ENCODE peak calls at places on chromosomes 1 and 21, in eight cellular contexts. C, X, N, D, P, U, Z and T are unnamed samples.

GRCh38 chr1:50681931-50682330 is 258.7 kb upstream of the DMRTA2 start:
- DNase-seq in D (peak), U (no peak), C (no peak), P (peak), N (no peak), Z (no peak), X (no peak), T (no peak)

GRCh38 chr1:118075116-118075515 is 109.9 kb downstream of the SPAG17 start:
- DNase-seq in C (no peak), D (peak), N (no peak), P (peak), X (no peak), U (no peak), Z (no peak), T (peak)

GRCh38 chr1:117655220-117655577 is 49.4 kb downstream of the TENT5C start:
- DNase-seq in U (no peak), C (no peak), N (no peak), Z (no peak), P (no peak), D (no peak), X (no peak), T (no peak)

GRCh38 chr1:59669752-59670312 is 144.9 kb upstream of the HOOK1 start:
- DNase-seq in X (peak), U (no peak), N (no peak), Z (peak), P (peak), D (peak), C (peak), T (no peak)

GRCh38 chr1:59100975-59101374 is 195.9 kb upstream of the FGGY start:
- DNase-seq in N (no peak), D (peak), X (no peak), C (no peak), U (no peak), Z (no peak), P (peak), T (no peak)

GRCh38 chr1:232378266-232379041 is 251.5 kb downstream of the SIPA1L2 start:
- DNase-seq in U (no peak), C (no peak), Z (no peak), X (no peak), D (no peak), N (no peak), P (no peak), T (no peak)

GRCh38 chr1:109383087-109383779 is 14.5 kb downstream of the SORT1 start:
- DNase-seq in D (no peak), P (no peak), Z (no peak), N (no peak), X (peak), U (no peak), C (peak), T (no peak)

GRCh38 chr1:18176619-18177018 is 69.0 kb downstream of the IGSF21 start:
- DNase-seq in Z (no peak), N (no peak), U (no peak), D (no peak), C (peak), X (peak), P (no peak), T (no peak)

GRCh38 chr21:38819719-38820147 is 14.0 kb downstream of the ETS2 start:
- DNase-seq in P (peak), C (no peak), X (no peak), D (peak), U (no peak), Z (peak), N (no peak), T (no peak)

GRCh38 chr1:60878323-60878722 is 204.0 kb upstream of the NFIA start:
- DNase-seq in C (no peak), P (no peak), Z (no peak), N (no peak), D (no peak), U (no peak), X (no peak), T (no peak)

GRCh38 chr1:25743164-25744139 is 56.5 kb upstream of the SELENON start:
- DNase-seq in D (peak), C (no peak), N (peak), Z (peak), X (no peak), P (peak), U (no peak), T (peak)

GRCh38 chr21:32130031-32130891 is 148.6 kb downstream of the MIS18A start:
- DNase-seq in X (no peak), Z (no peak), U (no peak), N (no peak), P (no peak), C (peak), D (no peak), T (no peak)

GRCh38 chr1:204513117-204513716 is 3.0 kb upstream of the MDM4 start:
- DNase-seq in D (no peak), P (no peak), N (no peak), C (no peak), X (no peak), U (no peak), Z (no peak), T (no peak)

GRCh38 chr1:182786223-182787001 is 3.2 kb upstream of the NPL start:
- DNase-seq in P (peak), C (peak), D (peak), Z (peak), N (no peak), U (peak), X (peak), T (peak)

DNA sequence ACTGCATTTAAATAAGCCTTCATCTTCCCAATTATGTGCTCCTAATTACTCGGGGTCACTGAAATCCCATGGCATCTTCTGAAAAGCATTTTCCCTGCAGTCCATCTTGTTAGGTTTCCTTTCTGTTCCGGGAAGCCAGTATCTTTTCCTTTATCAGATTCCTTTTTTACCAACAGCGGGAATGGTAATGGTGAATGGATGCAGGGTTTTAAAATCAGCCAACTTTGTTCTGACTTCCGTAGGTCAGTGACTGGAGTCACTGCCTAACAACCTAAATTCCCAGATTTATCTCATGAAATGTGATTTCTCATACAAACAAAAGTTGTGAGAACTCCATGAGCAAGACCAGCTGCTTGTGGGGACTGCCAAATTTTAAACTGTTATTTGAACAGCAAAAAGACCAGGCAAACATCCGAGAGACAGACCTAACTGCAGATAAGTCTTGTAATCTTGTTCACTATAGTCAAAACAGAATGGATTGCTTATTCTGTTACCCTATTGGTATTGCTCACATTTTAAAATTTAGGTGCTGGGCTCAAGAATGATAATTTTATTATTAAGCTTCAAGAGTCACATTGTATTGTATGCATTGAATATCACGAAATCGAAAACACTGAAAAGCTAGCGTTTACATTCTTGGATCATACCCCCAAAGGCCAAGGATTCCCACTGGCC is 1.2 kb upstream of the RWDD3 start:
- DNase-seq in D (peak), C (no peak), Z (peak), X (peak), P (peak), U (no peak), N (no peak), T (no peak)
- H3K4me3 ChIP-seq in D (peak), C (peak), Z (peak), X (no peak), P (peak), U (no peak), N (peak), T (peak)

GRCh38 chr1:207908112-207908734 is 2.7 kb downstream of the CD34 start:
- DNase-seq in X (peak), P (no peak), U (no peak), Z (no peak), N (peak), D (no peak), C (no peak), T (no peak)
- H3K4me3 ChIP-seq in X (no peak), P (no peak), U (no peak), Z (no peak), N (peak), D (no peak), C (no peak), T (no peak)

GRCh38 chr1:155122308-155122707 is 5.4 kb upstream of the EFNA1 start:
- DNase-seq in N (no peak), Z (no peak), X (no peak), U (no peak), P (no peak), D (no peak), C (no peak), T (no peak)
- H3K4me3 ChIP-seq in N (no peak), Z (no peak), X (no peak), U (no peak), P (no peak), D (no peak), C (no peak), T (no peak)

GRCh38 chr1:90725341-90725960 is 8.3 kb upstream of the BARHL2 start:
- DNase-seq in X (no peak), C (peak), Z (peak), N (no peak), D (peak), U (no peak), P (peak), T (no peak)

GRCh38 chr1:90724926-90725325 is 7.8 kb upstream of the BARHL2 start:
- DNase-seq in N (no peak), C (peak), U (no peak), P (no peak), Z (no peak), X (peak), D (no peak), T (no peak)

GRCh38 chr1:90724361-90724760 is 7.3 kb upstream of the BARHL2 start:
- DNase-seq in X (no peak), C (no peak), U (no peak), Z (no peak), N (no peak), P (no peak), D (no peak), T (no peak)

GRCh38 chr1:90726716-90727480 is 9.8 kb upstream of the BARHL2 start:
- DNase-seq in P (no peak), X (peak), D (no peak), Z (no peak), U (no peak), N (no peak), C (peak), T (no peak)

GRCh38 chr1:90725961-90726715 is 9.0 kb upstream of the BARHL2 start:
- DNase-seq in Z (no peak), P (no peak), D (peak), X (peak), C (peak), N (no peak), U (no peak), T (no peak)
- H3K4me3 ChIP-seq in Z (peak), P (no peak), D (no peak), X (no peak), C (peak), N (peak), U (no peak), T (peak)

GRCh38 chr1:241749041-241749798 is 97.1 kb downstream of the WDR64 start:
- DNase-seq in C (no peak), P (peak), D (peak), U (no peak), Z (peak), N (no peak), X (no peak), T (peak)
- H3K4me3 ChIP-seq in C (no peak), P (no peak), D (no peak), U (no peak), Z (peak), N (peak), X (no peak), T (peak)

GRCh38 chr1:221458430-221459156 is 283.3 kb downstream of the DUSP10 start:
- DNase-seq in X (no peak), Z (peak), N (no peak), D (peak), C (no peak), P (peak), U (no peak), T (peak)

GRCh38 chr1:221456918-221457317 is 285.0 kb downstream of the DUSP10 start:
- DNase-seq in N (no peak), D (no peak), C (no peak), Z (no peak), P (no peak), X (no peak), U (no peak), T (no peak)

GRCh38 chr1:221457706-221458429 is 284.0 kb downstream of the DUSP10 start:
- DNase-seq in N (no peak), D (peak), X (no peak), P (no peak), C (no peak), U (no peak), Z (peak), T (no peak)

GRCh38 chr1:221459558-221459957 is 282.3 kb downstream of the DUSP10 start:
- DNase-seq in C (no peak), D (no peak), U (no peak), Z (no peak), P (no peak), N (no peak), X (no peak), T (no peak)

GRCh38 chr1:221462345-221462744 is 279.5 kb downstream of the DUSP10 start:
- DNase-seq in C (no peak), N (no peak), U (no peak), P (peak), Z (peak), X (no peak), D (peak), T (no peak)
- H3K4me3 ChIP-seq in C (no peak), N (no peak), U (no peak), P (no peak), Z (no peak), X (no peak), D (no peak), T (no peak)